ENCODE peak calls at places on chromosome 1, in five cellular contexts. K is caudate nucleus, G is NCI-H82, Z is activated T-cell treated with anti-CD3 and anti-CD28 coated beads for 1 hour, S is iPS-NIHi11. A is an unnamed sample.

GRCh38 chr1:161180643-161181042 is 3.3 kb upstream of the B4GALT3 start:
- DNase-seq in K (no peak), G (peak), Z (no peak), S (peak), A (no peak)

GRCh38 chr1:209349372-209350324 is 233.9 kb upstream of the CAMK1G start:
- DNase-seq in K (no peak), G (no peak), Z (no peak), S (no peak), A (no peak)

GRCh38 chr1:150152772-150153461 is 3.2 kb downstream of the PLEKHO1 start:
- DNase-seq in K (no peak), G (no peak), Z (no peak), S (no peak), A (no peak)

GRCh38 chr1:102842606-102843005 is 265.7 kb downstream of the COL11A1 start:
- DNase-seq in K (no peak), G (no peak), Z (no peak), S (no peak), A (no peak)

GRCh38 chr1:4227986-4228385 is 327.9 kb upstream of the C1orf174 start:
- DNase-seq in K (peak), G (peak), Z (no peak), S (no peak), A (no peak)

GRCh38 chr1:222749927-222750326 is 12.9 kb downstream of the FAM177B start:
- DNase-seq in K (no peak), G (no peak), Z (no peak), S (peak), A (no peak)

GRCh38 chr1:159977364-159978106 is 23.5 kb upstream of the SLAMF9 start:
- DNase-seq in K (no peak), G (no peak), Z (no peak), S (no peak), A (no peak)

GRCh38 chr1:232968965-232969364 is 18.6 kb downstream of the NTPCR start:
- DNase-seq in K (no peak), G (no peak), Z (no peak), S (no peak), A (no peak)

GRCh38 chr1:112298558-112298957 is 97.5 kb upstream of the CTTNBP2NL start:
- DNase-seq in K (no peak), G (peak), Z (no peak), S (peak), A (no peak)

GRCh38 chr1:227043755-227044154 is 103.7 kb downstream of the COQ8A start:
- DNase-seq in K (no peak), G (no peak), Z (no peak), S (no peak), A (no peak)

GRCh38 chr1:89633745-89634625 is 1.1 kb downstream of the LRRC8C start:
- DNase-seq in K (no peak), G (peak), Z (no peak), S (peak), A (no peak)